ENCODE peak calls at places on chromosomes 7 and 10, in seven cellular contexts. One of them, this sample, is unnamed.

GRCh38 chr10:11804336-11804735 is 18.8 kb upstream of the PROSER2 start:
- DNase-seq in stomach: no peak
- DNase-seq in A549: no peak
- DNase-seq in cardiac muscle cell: no peak
- DNase-seq in CD8-positive, alpha-beta T cell: no peak
- DNase-seq in GM23338: no peak
- DNase-seq in K562: no peak
- DNase-seq in this sample: no peak

GRCh38 chr10:101839421-101840063 is 4.1 kb downstream of the KCNIP2 start:
- DNase-seq in GM23338: peak
- DNase-seq in CD8-positive, alpha-beta T cell: peak
- DNase-seq in cardiac muscle cell: peak
- DNase-seq in stomach: peak
- DNase-seq in A549: no peak
- DNase-seq in K562: peak
- DNase-seq in this sample: no peak

GRCh38 chr10:77925795-77926565 is 575 bp downstream of the DLG5 start:
- DNase-seq in A549: peak
- DNase-seq in K562: no peak
- DNase-seq in cardiac muscle cell: peak
- DNase-seq in stomach: peak
- DNase-seq in GM23338: peak
- DNase-seq in CD8-positive, alpha-beta T cell: no peak
- DNase-seq in this sample: no peak

GRCh38 chr10:3196482-3196881 is 23.9 kb upstream of the PITRM1 start:
- DNase-seq in stomach: no peak
- DNase-seq in CD8-positive, alpha-beta T cell: no peak
- DNase-seq in cardiac muscle cell: no peak
- DNase-seq in GM23338: no peak
- DNase-seq in A549: no peak
- DNase-seq in K562: no peak
- DNase-seq in this sample: no peak

GRCh38 chr10:95809370-95810197 is 53.6 kb downstream of the ENTPD1 start:
- DNase-seq in stomach: no peak
- DNase-seq in CD8-positive, alpha-beta T cell: no peak
- DNase-seq in cardiac muscle cell: no peak
- DNase-seq in GM23338: no peak
- DNase-seq in A549: no peak
- DNase-seq in K562: no peak
- DNase-seq in this sample: no peak

GRCh38 chr7:141744131-141744530 is 6.0 kb downstream of the SSBP1 start:
- DNase-seq in A549: no peak
- DNase-seq in K562: no peak
- DNase-seq in CD8-positive, alpha-beta T cell: no peak
- DNase-seq in cardiac muscle cell: no peak
- DNase-seq in GM23338: no peak
- DNase-seq in stomach: no peak
- DNase-seq in this sample: no peak

GRCh38 chr7:70595741-70596574 is 536.0 kb upstream of the GALNT17 start:
- DNase-seq in A549: no peak
- DNase-seq in GM23338: peak
- DNase-seq in cardiac muscle cell: peak
- DNase-seq in K562: no peak
- DNase-seq in stomach: peak
- DNase-seq in CD8-positive, alpha-beta T cell: no peak
- DNase-seq in this sample: no peak

GRCh38 chr7:2621061-2621828 is 10.5 kb upstream of the TTYH3 start:
- DNase-seq in stomach: peak
- DNase-seq in CD8-positive, alpha-beta T cell: no peak
- DNase-seq in A549: no peak
- DNase-seq in cardiac muscle cell: peak
- DNase-seq in GM23338: peak
- DNase-seq in K562: peak
- DNase-seq in this sample: no peak

GRCh38 chr7:66837007-66837406 is 84.0 kb upstream of the TMEM248 start:
- DNase-seq in K562: peak
- DNase-seq in A549: peak
- DNase-seq in stomach: peak
- DNase-seq in CD8-positive, alpha-beta T cell: no peak
- DNase-seq in GM23338: peak
- DNase-seq in cardiac muscle cell: no peak
- DNase-seq in this sample: peak

GRCh38 chr10:78194539-78195402 is 161.1 kb downstream of the RPS24 start:
- DNase-seq in A549: no peak
- DNase-seq in GM23338: no peak
- DNase-seq in cardiac muscle cell: no peak
- DNase-seq in CD8-positive, alpha-beta T cell: no peak
- DNase-seq in stomach: no peak
- DNase-seq in K562: no peak
- DNase-seq in this sample: no peak

GRCh38 chr10:44300666-44301649 is 83.9 kb downstream of the CXCL12 start:
- DNase-seq in K562: no peak
- DNase-seq in GM23338: no peak
- DNase-seq in stomach: peak
- DNase-seq in A549: peak
- DNase-seq in CD8-positive, alpha-beta T cell: no peak
- DNase-seq in cardiac muscle cell: no peak
- DNase-seq in this sample: no peak

GRCh38 chr10:70886921-70887665 is 1.3 kb downstream of the PCBD1 start:
- DNase-seq in K562: no peak
- DNase-seq in stomach: no peak
- DNase-seq in CD8-positive, alpha-beta T cell: peak
- DNase-seq in A549: no peak
- DNase-seq in GM23338: no peak
- DNase-seq in cardiac muscle cell: no peak
- DNase-seq in this sample: no peak

GRCh38 chr7:12131122-12131521 is 80.0 kb upstream of the TMEM106B start:
- DNase-seq in A549: no peak
- DNase-seq in K562: no peak
- DNase-seq in GM23338: no peak
- DNase-seq in CD8-positive, alpha-beta T cell: no peak
- DNase-seq in stomach: no peak
- DNase-seq in cardiac muscle cell: no peak
- DNase-seq in this sample: no peak

GRCh38 chr10:97612386-97612785 is 20.9 kb downstream of the MORN4 start:
- DNase-seq in CD8-positive, alpha-beta T cell: no peak
- DNase-seq in GM23338: peak
- DNase-seq in A549: peak
- DNase-seq in stomach: no peak
- DNase-seq in K562: peak
- DNase-seq in cardiac muscle cell: peak
- DNase-seq in this sample: no peak

GRCh38 chr7:68700414-68700813 is 897.9 kb upstream of the AUTS2 start:
- DNase-seq in A549: no peak
- DNase-seq in GM23338: no peak
- DNase-seq in CD8-positive, alpha-beta T cell: no peak
- DNase-seq in cardiac muscle cell: no peak
- DNase-seq in K562: no peak
- DNase-seq in stomach: no peak
- DNase-seq in this sample: no peak

GRCh38 chr7:130741336-130741995 is 7.5 kb upstream of the KLF14 start:
- DNase-seq in A549: no peak
- DNase-seq in GM23338: peak
- DNase-seq in CD8-positive, alpha-beta T cell: no peak
- DNase-seq in K562: no peak
- DNase-seq in stomach: no peak
- DNase-seq in cardiac muscle cell: no peak
- DNase-seq in this sample: no peak

GRCh38 chr7:66869660-66870450 is 51.2 kb upstream of the TMEM248 start:
- DNase-seq in cardiac muscle cell: no peak
- DNase-seq in CD8-positive, alpha-beta T cell: no peak
- DNase-seq in GM23338: no peak
- DNase-seq in K562: peak
- DNase-seq in A549: no peak
- DNase-seq in stomach: no peak
- DNase-seq in this sample: no peak

GRCh38 chr10:72834183-72834825 is 59.2 kb upstream of the OIT3 start:
- DNase-seq in GM23338: peak
- DNase-seq in A549: peak
- DNase-seq in cardiac muscle cell: peak
- DNase-seq in CD8-positive, alpha-beta T cell: peak
- DNase-seq in K562: peak
- DNase-seq in stomach: peak
- DNase-seq in this sample: no peak

GRCh38 chr7:25235471-25235870 is 7.2 kb upstream of the NPVF start:
- DNase-seq in A549: no peak
- DNase-seq in K562: no peak
- DNase-seq in stomach: no peak
- DNase-seq in CD8-positive, alpha-beta T cell: no peak
- DNase-seq in GM23338: no peak
- DNase-seq in cardiac muscle cell: no peak
- DNase-seq in this sample: no peak

GRCh38 chr10:24685958-24686540 is 37.6 kb downstream of the ARHGAP21 start:
- DNase-seq in stomach: no peak
- DNase-seq in cardiac muscle cell: no peak
- DNase-seq in GM23338: no peak
- DNase-seq in K562: no peak
- DNase-seq in CD8-positive, alpha-beta T cell: no peak
- DNase-seq in A549: no peak
- DNase-seq in this sample: no peak

GRCh38 chr10:124605481-124605855 is 138.7 kb downstream of the FAM53B start:
- DNase-seq in A549: no peak
- DNase-seq in GM23338: no peak
- DNase-seq in stomach: no peak
- DNase-seq in CD8-positive, alpha-beta T cell: no peak
- DNase-seq in K562: no peak
- DNase-seq in cardiac muscle cell: no peak
- DNase-seq in this sample: no peak

GRCh38 chr7:102271158-102271798 is 15.4 kb upstream of the SH2B2 start:
- DNase-seq in cardiac muscle cell: no peak
- DNase-seq in A549: no peak
- DNase-seq in GM23338: no peak
- DNase-seq in CD8-positive, alpha-beta T cell: no peak
- DNase-seq in stomach: no peak
- DNase-seq in K562: no peak
- DNase-seq in this sample: no peak

GRCh38 chr7:28362812-28363211 is 49.5 kb upstream of the CREB5 start:
- DNase-seq in A549: no peak
- DNase-seq in GM23338: peak
- DNase-seq in K562: no peak
- DNase-seq in CD8-positive, alpha-beta T cell: no peak
- DNase-seq in cardiac muscle cell: no peak
- DNase-seq in stomach: no peak
- DNase-seq in this sample: no peak
- TF ChIP-seq CTCF in A549: peak
- TF ChIP-seq CTCF in GM23338: no peak
- TF ChIP-seq CTCF in K562: no peak
- TF ChIP-seq CTCF in CD8-positive, alpha-beta T cell: no peak
- TF ChIP-seq CTCF in cardiac muscle cell: peak
- TF ChIP-seq CTCF in stomach: no peak
- TF ChIP-seq CTCF in this sample: peak

GRCh38 chr7:16740623-16740953 is 13.0 kb upstream of the TSPAN13 start:
- DNase-seq in CD8-positive, alpha-beta T cell: no peak
- DNase-seq in cardiac muscle cell: no peak
- DNase-seq in K562: no peak
- DNase-seq in A549: no peak
- DNase-seq in GM23338: no peak
- DNase-seq in stomach: no peak
- DNase-seq in this sample: no peak

GRCh38 chr7:16740996-16741395 is 12.6 kb upstream of the TSPAN13 start:
- DNase-seq in GM23338: no peak
- DNase-seq in stomach: no peak
- DNase-seq in cardiac muscle cell: no peak
- DNase-seq in CD8-positive, alpha-beta T cell: no peak
- DNase-seq in A549: no peak
- DNase-seq in K562: no peak
- DNase-seq in this sample: no peak

GRCh38 chr7:16738014-16738688 is 15.4 kb upstream of the TSPAN13 start:
- DNase-seq in A549: no peak
- DNase-seq in cardiac muscle cell: no peak
- DNase-seq in CD8-positive, alpha-beta T cell: no peak
- DNase-seq in GM23338: no peak
- DNase-seq in K562: no peak
- DNase-seq in stomach: no peak
- DNase-seq in this sample: no peak

GRCh38 chr7:16741676-16742075 is 11.9 kb upstream of the TSPAN13 start:
- DNase-seq in A549: no peak
- DNase-seq in GM23338: no peak
- DNase-seq in cardiac muscle cell: no peak
- DNase-seq in CD8-positive, alpha-beta T cell: no peak
- DNase-seq in K562: no peak
- DNase-seq in stomach: no peak
- DNase-seq in this sample: no peak

GRCh38 chr7:16739863-16740622 is 13.5 kb upstream of the TSPAN13 start:
- DNase-seq in K562: peak
- DNase-seq in stomach: no peak
- DNase-seq in CD8-positive, alpha-beta T cell: no peak
- DNase-seq in A549: peak
- DNase-seq in cardiac muscle cell: peak
- DNase-seq in GM23338: no peak
- DNase-seq in this sample: no peak
- TF ChIP-seq CTCF in K562: no peak
- TF ChIP-seq CTCF in stomach: no peak
- TF ChIP-seq CTCF in CD8-positive, alpha-beta T cell: no peak
- TF ChIP-seq CTCF in A549: no peak
- TF ChIP-seq CTCF in cardiac muscle cell: no peak
- TF ChIP-seq CTCF in GM23338: no peak
- TF ChIP-seq CTCF in this sample: no peak

GRCh38 chr7:156816943-156817572 is 75.9 kb downstream of the LMBR1 start:
- DNase-seq in stomach: no peak
- DNase-seq in GM23338: no peak
- DNase-seq in A549: no peak
- DNase-seq in K562: no peak
- DNase-seq in CD8-positive, alpha-beta T cell: no peak
- DNase-seq in cardiac muscle cell: peak
- DNase-seq in this sample: no peak
- TF ChIP-seq CTCF in stomach: peak
- TF ChIP-seq CTCF in GM23338: no peak
- TF ChIP-seq CTCF in A549: peak
- TF ChIP-seq CTCF in K562: no peak
- TF ChIP-seq CTCF in CD8-positive, alpha-beta T cell: peak
- TF ChIP-seq CTCF in cardiac muscle cell: peak
- TF ChIP-seq CTCF in this sample: peak

GRCh38 chr10:118101501-118101900 is 54.8 kb upstream of the RAB11FIP2 start:
- DNase-seq in A549: no peak
- DNase-seq in CD8-positive, alpha-beta T cell: no peak
- DNase-seq in GM23338: no peak
- DNase-seq in K562: no peak
- DNase-seq in stomach: no peak
- DNase-seq in cardiac muscle cell: no peak
- DNase-seq in this sample: no peak

GRCh38 chr10:118107541-118107940 is 60.8 kb upstream of the RAB11FIP2 start:
- DNase-seq in K562: no peak
- DNase-seq in stomach: no peak
- DNase-seq in GM23338: no peak
- DNase-seq in CD8-positive, alpha-beta T cell: no peak
- DNase-seq in cardiac muscle cell: no peak
- DNase-seq in A549: no peak
- DNase-seq in this sample: no peak

GRCh38 chr10:118107040-118107439 is 60.3 kb upstream of the RAB11FIP2 start:
- DNase-seq in cardiac muscle cell: no peak
- DNase-seq in GM23338: no peak
- DNase-seq in stomach: no peak
- DNase-seq in CD8-positive, alpha-beta T cell: no peak
- DNase-seq in K562: no peak
- DNase-seq in A549: no peak
- DNase-seq in this sample: no peak

GRCh38 chr10:118106426-118106825 is 59.7 kb upstream of the RAB11FIP2 start:
- DNase-seq in stomach: no peak
- DNase-seq in K562: peak
- DNase-seq in GM23338: peak
- DNase-seq in cardiac muscle cell: peak
- DNase-seq in A549: peak
- DNase-seq in CD8-positive, alpha-beta T cell: no peak
- DNase-seq in this sample: no peak

GRCh38 chr10:118102116-118102515 is 55.4 kb upstream of the RAB11FIP2 start:
- DNase-seq in cardiac muscle cell: no peak
- DNase-seq in GM23338: no peak
- DNase-seq in A549: no peak
- DNase-seq in CD8-positive, alpha-beta T cell: no peak
- DNase-seq in K562: no peak
- DNase-seq in stomach: no peak
- DNase-seq in this sample: no peak
- TF ChIP-seq CTCF in cardiac muscle cell: no peak
- TF ChIP-seq CTCF in GM23338: no peak
- TF ChIP-seq CTCF in A549: no peak
- TF ChIP-seq CTCF in CD8-positive, alpha-beta T cell: no peak
- TF ChIP-seq CTCF in K562: no peak
- TF ChIP-seq CTCF in stomach: no peak
- TF ChIP-seq CTCF in this sample: no peak